ENCODE peak calls at places on chromosomes 1 and 21, in eight cellular contexts. U is NB4, X is lower leg skin, E is ovary, V is HepG2, B is Peyer's patch, I is H54, Y is prostate gland. L is an unnamed sample.

GRCh38 chr1:106254748-106255147 is 801.7 kb upstream of the PRMT6 start:
- DNase-seq in E (no peak), X (no peak), Y (no peak), I (no peak), B (no peak), V (no peak), U (peak), L (no peak)

GRCh38 chr1:54053745-54054437 is 483 bp downstream of the TCEANC2 start:
- DNase-seq in E (no peak), X (no peak), I (no peak), Y (no peak), U (peak), B (no peak), V (no peak), L (no peak)

GRCh38 chr1:26538480-26539412 is 9.2 kb downstream of the RPS6KA1 start:
- DNase-seq in V (peak), I (peak), X (no peak), Y (peak), U (peak), E (no peak), B (peak), L (no peak)

GRCh38 chr1:24364605-24364974 is 45.4 kb downstream of the GRHL3 start:
- DNase-seq in X (no peak), I (no peak), Y (no peak), B (peak), U (no peak), E (no peak), V (no peak), L (no peak)

GRCh38 chr1:239719642-239720258 is 333.4 kb downstream of the CHRM3 start:
- DNase-seq in B (peak), V (no peak), X (no peak), Y (no peak), U (peak), I (no peak), E (no peak), L (no peak)

GRCh38 chr1:28984311-28984684 is 69.9 kb downstream of the EPB41 start:
- DNase-seq in U (no peak), I (no peak), V (no peak), B (no peak), X (no peak), Y (no peak), E (no peak), L (no peak)

GRCh38 chr1:11044849-11045427 is 2.1 kb downstream of the MASP2 start:
- DNase-seq in Y (no peak), I (no peak), U (no peak), V (no peak), X (peak), B (peak), E (no peak), L (no peak)

GRCh38 chr1:29271724-29272123 is 35.4 kb downstream of the PTPRU start:
- DNase-seq in B (peak), Y (peak), V (peak), I (peak), U (no peak), E (peak), X (peak), L (no peak)

GRCh38 chr1:32470991-32471694 is 6.3 kb downstream of the ZBTB8B start:
- DNase-seq in U (no peak), X (no peak), I (no peak), B (no peak), V (no peak), Y (no peak), E (no peak), L (no peak)

GRCh38 chr1:1892079-1892762 is 1.3 kb upstream of the GNB1 start:
- DNase-seq in X (no peak), V (no peak), U (no peak), I (no peak), Y (peak), B (no peak), E (no peak), L (no peak)

GRCh38 chr1:158087320-158087927 is 93.3 kb upstream of the CD1D start:
- DNase-seq in B (peak), X (no peak), Y (peak), I (peak), E (peak), U (peak), V (peak), L (no peak)

GRCh38 chr21:38797470-38797869 is 8.3 kb upstream of the ETS2 start:
- DNase-seq in Y (no peak), E (no peak), X (no peak), V (peak), I (no peak), U (peak), B (peak), L (no peak)

GRCh38 chr21:15408089-15408488 is 321.7 kb upstream of the USP25 start:
- DNase-seq in B (no peak), X (no peak), U (no peak), I (no peak), Y (no peak), V (no peak), E (no peak), L (no peak)

GRCh38 chr1:246012271-246012854 is 494.7 kb downstream of the SMYD3 start:
- DNase-seq in Y (no peak), I (no peak), B (no peak), V (peak), E (no peak), X (no peak), U (peak), L (no peak)

GRCh38 chr1:90761781-90762589 is 44.9 kb upstream of the BARHL2 start:
- DNase-seq in B (no peak), U (no peak), X (no peak), Y (no peak), E (no peak), V (no peak), I (no peak), L (no peak)

GRCh38 chr1:8348777-8349472 is 31.0 kb downstream of the SLC45A1 start:
- DNase-seq in B (peak), I (peak), X (peak), V (peak), U (peak), E (peak), Y (peak), L (no peak)

GRCh38 chr1:60970081-60970509 is 112.3 kb upstream of the NFIA start:
- DNase-seq in Y (no peak), V (peak), B (no peak), X (no peak), E (no peak), I (no peak), U (no peak), L (no peak)

GRCh38 chr1:18282851-18283600 is 175.4 kb downstream of the IGSF21 start:
- DNase-seq in Y (no peak), U (peak), I (no peak), B (no peak), E (no peak), V (no peak), X (no peak), L (no peak)

GRCh38 chr1:152107984-152108898 is 7.0 kb downstream of the TCHH start:
- DNase-seq in B (no peak), E (no peak), U (no peak), X (no peak), Y (no peak), I (no peak), V (no peak), L (no peak)

GRCh38 chr1:101236546-101237228 is at the start of gene S1PR1:
- DNase-seq in Y (peak), I (peak), V (no peak), E (peak), X (peak), U (peak), B (peak), L (peak)
- TF ChIP-seq POLR2A in Y (no peak), I (no peak), V (no peak), E (no peak), X (no peak), U (no peak), B (no peak), L (peak)

GRCh38 chr1:228070173-228070572 is 12.3 kb upstream of the ARF1 start:
- DNase-seq in U (no peak), I (no peak), V (no peak), B (no peak), E (no peak), Y (no peak), X (no peak), L (no peak)

GRCh38 chr1:228073061-228073869 is 9.2 kb upstream of the ARF1 start:
- DNase-seq in U (no peak), X (peak), I (no peak), B (peak), V (no peak), Y (no peak), E (no peak), L (peak)

GRCh38 chr1:228072658-228073043 is 9.9 kb upstream of the ARF1 start:
- DNase-seq in U (no peak), E (no peak), I (no peak), B (peak), V (no peak), Y (no peak), X (peak), L (peak)

GRCh38 chr1:228070851-228071250 is 11.7 kb upstream of the ARF1 start:
- DNase-seq in E (no peak), X (no peak), U (no peak), Y (no peak), V (no peak), B (no peak), I (no peak), L (no peak)

DNA sequence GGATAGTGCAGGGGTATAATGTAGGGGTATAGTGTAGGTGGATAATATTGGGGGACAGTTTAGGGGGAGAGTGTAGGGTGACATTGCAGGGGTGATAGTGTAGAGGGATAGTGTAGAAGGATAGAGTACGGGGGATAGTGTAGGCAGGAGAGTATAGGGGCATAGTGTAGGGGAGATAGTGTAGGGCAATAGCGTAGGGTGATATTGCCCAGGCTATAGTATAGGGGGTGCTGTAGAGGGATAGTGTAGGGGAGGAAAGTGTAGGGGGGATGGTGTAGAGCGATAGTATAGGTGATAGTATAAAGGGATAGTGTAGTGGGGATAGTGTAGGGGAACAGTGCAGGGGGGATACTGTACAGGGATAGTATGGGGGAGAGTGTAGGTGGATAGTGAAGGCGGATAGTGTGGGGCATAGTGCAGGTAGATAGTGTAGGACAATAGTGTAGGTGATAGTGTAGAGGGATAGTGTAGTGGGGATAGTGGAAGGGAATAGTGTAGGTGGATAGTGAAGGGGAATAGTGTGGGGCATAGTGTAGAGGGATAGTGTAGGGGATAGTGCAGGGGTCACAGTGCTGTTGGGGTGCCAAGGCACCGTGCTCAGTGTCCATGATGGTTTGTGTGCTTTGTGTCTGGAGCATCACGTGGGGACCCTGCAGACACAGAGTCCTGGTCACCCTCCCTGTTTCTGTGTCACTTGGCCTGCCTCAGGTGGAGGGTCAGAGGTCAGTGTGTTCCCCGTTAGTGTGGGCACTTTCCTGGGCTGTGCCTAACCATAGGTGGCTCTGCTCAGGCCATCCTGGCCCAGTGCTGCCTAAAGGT is 10.5 kb upstream of the ARF1 start:
- DNase-seq in B (peak), E (no peak), V (no peak), X (peak), I (no peak), Y (no peak), U (no peak), L (no peak)
- TF ChIP-seq POLR2A in B (no peak), E (no peak), V (no peak), X (no peak), I (no peak), Y (no peak), U (no peak), L (no peak)

GRCh38 chr1:202890392-202890791 is 1.4 kb upstream of the RABIF start:
- DNase-seq in V (no peak), U (no peak), X (no peak), B (no peak), I (no peak), E (no peak), Y (no peak), L (no peak)

GRCh38 chr1:202888204-202888506 is 794 bp downstream of the RABIF start:
- DNase-seq in B (no peak), X (no peak), Y (no peak), U (no peak), I (no peak), V (no peak), E (no peak), L (no peak)

GRCh38 chr1:202888507-202889360 is at the start of gene RABIF:
- DNase-seq in B (peak), V (peak), X (peak), Y (peak), U (peak), E (peak), I (peak), L (peak)

GRCh38 chr1:202892501-202892900 is 3.6 kb upstream of the RABIF start:
- DNase-seq in E (no peak), V (no peak), I (no peak), U (no peak), Y (no peak), X (no peak), B (no peak), L (no peak)
- TF ChIP-seq POLR2A in E (no peak), V (no peak), I (no peak), U (no peak), Y (no peak), X (no peak), B (no peak), L (no peak)

GRCh38 chr1:65224681-65225091 is 76.7 kb downstream of the AK4 start:
- DNase-seq in Y (no peak), E (no peak), U (no peak), I (no peak), V (no peak), X (no peak), B (no peak), L (no peak)
- TF ChIP-seq POLR2A in Y (no peak), E (no peak), U (no peak), I (no peak), V (no peak), X (no peak), B (no peak), L (no peak)

L was measured in suprapubic skin.